ENCODE peak calls at places on chromosomes 4 and X, in five cellular contexts. M is upper lobe of right lung, B is BE2C, Y is PC-9, V is H1. E is an unnamed sample. For H3K4me1, the result is how much of the 10 kb centered on the place peaks cover.

GRCh38 chr4:78347527-78347926 is 204.0 kb upstream of the ANXA3 start:
- DNase-seq in V (no peak), M (no peak), Y (no peak), B (no peak), E (no peak)

GRCh38 chrX:40127052-40127451 is 29.3 kb upstream of the BCOR start:
- DNase-seq in Y (no peak), V (no peak), B (no peak), M (no peak), E (no peak)

GRCh38 chr4:67204441-67204840 is 340.9 kb downstream of the CENPC start:
- DNase-seq in V (no peak), M (no peak), B (no peak), Y (no peak), E (no peak)

GRCh38 chrX:12779534-12779933 is 11.7 kb upstream of the PRPS2 start:
- DNase-seq in Y (no peak), V (no peak), M (no peak), B (no peak), E (no peak)

GRCh38 chr4:30767147-30767546 is 47.0 kb downstream of the PCDH7 start:
- DNase-seq in M (no peak), V (no peak), Y (no peak), B (no peak), E (no peak)

GRCh38 chr4:45442466-45442865 is 681.4 kb downstream of the GABRG1 start:
- DNase-seq in M (no peak), B (peak), Y (no peak), V (no peak), E (no peak)

GRCh38 chr4:7295917-7296660 is 103.8 kb downstream of the SORCS2 start:
- DNase-seq in Y (no peak), M (peak), B (peak), V (peak), E (no peak)

GRCh38 chr4:115113382-115114106 is at the start of gene NDST4:
- DNase-seq in B (no peak), V (no peak), M (no peak), Y (no peak), E (no peak)

GRCh38 chrX:135434258-135435138 is 12.8 kb downstream of the SMIM10L2A start:
- DNase-seq in V (no peak), M (peak), Y (no peak), B (no peak), E (no peak)

GRCh38 chrX:150363561-150364346 is 637 bp downstream of the MAMLD1 start:
- DNase-seq in Y (no peak), V (peak), M (peak), B (no peak), E (peak)

GRCh38 chr4:162163892-162164759 is at the start of gene FSTL5:
- DNase-seq in M (peak), Y (peak), V (peak), B (peak), E (peak)

GRCh38 chr4:33160126-33160525 is 2440.0 kb downstream of the PCDH7 start:
- DNase-seq in B (peak), M (no peak), Y (no peak), V (no peak), E (no peak)
- H3K4me3 ChIP-seq in B (no peak), M (no peak), Y (no peak), V (no peak), E (no peak)

DNA sequence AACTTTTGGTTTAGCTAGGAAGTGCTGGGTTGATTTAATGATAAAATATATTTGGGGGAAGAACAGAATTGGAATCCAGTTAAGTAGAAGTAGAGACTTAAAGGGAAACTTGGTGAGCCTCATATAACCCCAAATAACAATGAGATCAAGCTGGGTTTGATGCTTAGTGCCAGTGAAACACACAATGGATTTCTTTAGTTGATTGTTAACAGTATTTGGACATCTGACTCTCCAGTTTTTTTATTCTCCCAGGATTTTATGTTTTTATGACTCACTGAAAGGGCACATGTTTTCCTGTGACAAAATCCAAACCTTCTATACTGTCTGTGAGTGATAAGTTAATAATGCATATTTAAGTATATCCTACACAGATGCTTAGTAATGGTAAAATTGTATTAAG is 2.7 kb upstream of the NEUROG2 start:
- DNase-seq in Y (no peak), B (no peak), V (no peak), M (no peak), E (no peak)
- H3K4me1 ChIP-seq in Y (under half), B (under half), V (under half), M (under half), E (under half)

GRCh38 chrX:78119521-78120227 is 15.6 kb downstream of the PGK1 start:
- DNase-seq in B (no peak), M (no peak), V (no peak), Y (no peak), E (no peak)
- TF ChIP-seq CTCF in B (peak), M (peak), V (no peak), Y (peak), E (no peak)

GRCh38 chr4:122798101-122798500 is 28.5 kb upstream of the FGF2 start:
- DNase-seq in V (no peak), B (no peak), M (no peak), Y (no peak), E (no peak)
- H3K4me3 ChIP-seq in V (no peak), B (no peak), M (no peak), Y (no peak), E (no peak)

E was measured in lower lobe of right lung.